ENCODE peak calls at places on chromosomes 12 and 14, in five cellular contexts. O is esophagus squamous epithelium, I is adrenal gland, B is A549, D is Peyer's patch. C is an unnamed sample.
A peak's percentile ranks its signal among the peaks of the same experiment; 100 is the strongest.

GRCh38 chr12:76555797-76556196 is 3.8 kb downstream of the OSBPL8 start:
- DNase-seq in O (no peak), I (no peak), B (no peak), D (no peak), C (no peak)

GRCh38 chr12:112422531-112422930 is 3.8 kb downstream of the PTPN11 start:
- DNase-seq in O (no peak), I (no peak), B (no peak), D (no peak), C (no peak)

GRCh38 chr12:109496306-109496705 is 18.9 kb downstream of the UBE3B start:
- DNase-seq in O (no peak), I (no peak), B (no peak), D (no peak), C (no peak)

GRCh38 chr14:71426001-71426400 is 506.2 kb upstream of the RGS6 start:
- DNase-seq in O (no peak), I (no peak), B (no peak), D (no peak), C (no peak)

GRCh38 chr12:8687846-8688601 is 9.8 kb upstream of the RIMKLB start:
- DNase-seq in O (no peak), I (peak; percentile 65), B (peak; percentile 76), D (no peak), C (no peak)

GRCh38 chr14:69726761-69727511 is 40.0 kb upstream of the SRSF5 start:
- DNase-seq in O (peak; percentile 27), I (peak; percentile 87), B (peak; percentile 59), D (peak; percentile 91), C (peak; percentile 82)

GRCh38 chr12:15469342-15469741 is 147.0 kb downstream of the PTPRO start:
- DNase-seq in O (no peak), I (no peak), B (no peak), D (no peak), C (no peak)

GRCh38 chr14:61524211-61524806 is 171.0 kb upstream of the HIF1A start:
- DNase-seq in O (no peak), I (no peak), B (peak; percentile 77), D (no peak), C (no peak)

GRCh38 chr12:990308-990648 is 745 bp upstream of the ERC1 start:
- DNase-seq in O (no peak), I (peak; percentile 71), B (no peak), D (peak; percentile 75), C (no peak)

GRCh38 chr12:68959457-68960161 is 26.6 kb upstream of the CPM start:
- DNase-seq in O (no peak), I (no peak), B (no peak), D (no peak), C (no peak)

GRCh38 chr14:30564868-30565248 is 5.9 kb downstream of the G2E3 start:
- DNase-seq in O (no peak), I (no peak), B (no peak), D (no peak), C (no peak)

GRCh38 chr14:100881211-100882025 is 22.1 kb downstream of the RTL1 start:
- DNase-seq in O (no peak), I (no peak), B (no peak), D (no peak), C (no peak)

GRCh38 chr12:119770146-119770545 is 102.2 kb downstream of the PRKAB1 start:
- DNase-seq in O (no peak), I (no peak), B (no peak), D (no peak), C (no peak)

GRCh38 chr12:40946612-40947194 is 241.4 kb upstream of the PDZRN4 start:
- DNase-seq in O (no peak), I (no peak), B (peak; percentile 51), D (no peak), C (no peak)

GRCh38 chr12:67002711-67003110 is 266.4 kb upstream of the CAND1 start:
- DNase-seq in O (no peak), I (no peak), B (peak; percentile 38), D (no peak), C (no peak)

GRCh38 chr14:49880267-49881064 is 12.4 kb upstream of the ARF6 start:
- DNase-seq in O (no peak), I (peak; percentile 11), B (no peak), D (no peak), C (no peak)

GRCh38 chr12:89525002-89525823 is 617 bp upstream of the GALNT4 start:
- DNase-seq in O (no peak), I (peak; percentile 53), B (peak; percentile 50), D (peak; percentile 80), C (peak; percentile 25)

GRCh38 chr14:104142136-104143041 is 4.0 kb downstream of the KIF26A start:
- DNase-seq in O (no peak), I (peak; percentile 9), B (no peak), D (peak; percentile 22), C (no peak)

GRCh38 chr14:99268776-99269510 is 3.1 kb downstream of the BCL11B start:
- DNase-seq in O (no peak), I (no peak), B (no peak), D (peak; percentile 50), C (no peak)

GRCh38 chr12:75571204-75571603 is 59.8 kb upstream of the KRR1 start:
- DNase-seq in O (no peak), I (no peak), B (no peak), D (no peak), C (no peak)

GRCh38 chr12:113903381-113903863 is 62.7 kb downstream of the RBM19 start:
- DNase-seq in O (no peak), I (no peak), B (no peak), D (no peak), C (no peak)

GRCh38 chr14:93759781-93760307 is 28.4 kb downstream of the PRIMA1 start:
- DNase-seq in O (no peak), I (no peak), B (no peak), D (no peak), C (no peak)

DNA sequence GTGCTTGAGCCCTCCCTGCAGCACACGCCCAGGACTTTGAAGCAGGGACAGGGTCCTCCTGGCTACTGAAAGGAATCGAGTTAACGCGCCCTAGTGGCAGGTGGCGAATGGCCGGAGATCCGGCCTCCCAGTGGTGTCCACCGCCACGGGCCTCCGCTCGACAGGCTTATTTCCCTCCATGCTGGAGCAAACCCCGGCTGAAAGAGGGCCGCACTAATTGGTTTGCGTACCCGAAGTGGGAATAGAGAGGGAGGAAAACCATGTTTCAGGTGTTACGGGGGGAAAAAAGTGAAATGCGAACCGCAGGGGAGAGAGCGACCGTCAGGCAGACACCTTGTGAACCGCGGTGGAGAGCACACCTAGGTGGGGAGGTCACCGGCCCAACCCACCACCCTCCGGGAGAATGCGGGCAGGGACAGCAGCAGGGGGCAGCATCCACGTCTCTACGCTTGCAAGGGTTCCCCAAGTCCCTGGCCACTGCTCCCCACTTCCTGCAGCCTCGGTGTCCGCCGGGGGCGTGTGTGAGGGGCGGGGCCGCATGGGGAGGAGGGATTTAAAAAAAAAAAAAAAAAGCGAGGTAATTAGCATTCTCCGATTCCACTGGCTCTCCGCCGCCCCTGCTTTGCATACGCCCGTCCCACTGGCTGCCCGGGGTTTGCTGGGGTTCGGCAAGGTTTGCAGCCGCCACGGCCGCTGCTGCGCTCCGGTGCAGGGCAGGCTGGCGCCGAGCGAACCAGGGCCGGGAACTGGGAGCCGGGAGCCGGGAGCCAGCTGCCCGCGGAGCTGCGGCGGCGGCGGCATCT is 224.6 kb upstream of the CRY1 start:
- DNase-seq in O (peak; percentile 8), I (peak; percentile 75), B (peak; percentile 91), D (peak; percentile 91), C (peak; percentile 32)
- TF ChIP-seq POLR2A in O (peak; percentile 65), I (peak; percentile 31), B (peak; percentile 86), D (peak; percentile 33), C (no peak)

GRCh38 chr12:131844140-131844539 is 15.9 kb downstream of the MMP17 start:
- DNase-seq in O (no peak), I (no peak), B (no peak), D (no peak), C (no peak)
- TF ChIP-seq POLR2A in O (no peak), I (no peak), B (no peak), D (no peak), C (no peak)

GRCh38 chr12:27970391-27970980 is 2.0 kb downstream of the PTHLH start:
- DNase-seq in O (no peak), I (no peak), B (peak; percentile 50), D (peak; percentile 50), C (peak; percentile 34)

GRCh38 chr12:27970981-27971489 is 1.5 kb downstream of the PTHLH start:
- DNase-seq in O (no peak), I (no peak), B (no peak), D (no peak), C (no peak)

GRCh38 chr12:27971606-27972005 is 927 bp downstream of the PTHLH start:
- DNase-seq in O (no peak), I (no peak), B (no peak), D (no peak), C (no peak)

GRCh38 chr12:27969011-27969900 is 3.3 kb downstream of the PTHLH start:
- DNase-seq in O (no peak), I (no peak), B (peak; percentile 69), D (no peak), C (no peak)

DNA sequence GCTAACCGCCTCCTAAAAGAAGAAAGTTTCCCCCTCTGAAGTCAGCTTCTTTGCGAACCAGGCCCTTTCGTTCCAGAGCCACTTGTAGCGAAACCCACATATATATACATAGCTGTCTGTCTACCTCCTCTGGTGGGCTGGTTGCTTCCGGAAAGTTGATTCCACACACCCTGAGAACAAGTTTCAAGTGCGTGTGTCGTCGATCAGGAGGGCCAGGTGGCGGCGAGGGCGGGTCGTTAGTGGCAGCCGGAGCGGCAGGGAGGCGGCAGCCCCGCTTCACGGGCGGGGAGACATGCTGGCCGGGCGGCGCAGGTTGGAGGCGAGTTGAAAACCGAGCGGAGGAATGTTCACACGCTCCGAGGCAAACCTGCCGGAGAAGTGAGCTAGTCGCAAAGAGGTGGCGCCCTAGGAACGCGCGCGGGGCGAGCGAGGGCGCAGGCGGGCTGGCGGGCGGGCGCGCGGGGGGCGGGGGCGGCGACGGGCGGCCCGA is 2.6 kb downstream of the PTHLH start:
- DNase-seq in O (no peak), I (no peak), B (peak; percentile 90), D (peak; percentile 61), C (peak; percentile 60)
- TF ChIP-seq POLR2A in O (peak; percentile 33), I (no peak), B (peak; percentile 41), D (no peak), C (no peak)

GRCh38 chr12:21839776-21840175 is 65.3 kb upstream of the KCNJ8 start:
- DNase-seq in O (no peak), I (no peak), B (no peak), D (no peak), C (no peak)
- TF ChIP-seq POLR2A in O (no peak), I (no peak), B (no peak), D (no peak), C (no peak)

DNA sequence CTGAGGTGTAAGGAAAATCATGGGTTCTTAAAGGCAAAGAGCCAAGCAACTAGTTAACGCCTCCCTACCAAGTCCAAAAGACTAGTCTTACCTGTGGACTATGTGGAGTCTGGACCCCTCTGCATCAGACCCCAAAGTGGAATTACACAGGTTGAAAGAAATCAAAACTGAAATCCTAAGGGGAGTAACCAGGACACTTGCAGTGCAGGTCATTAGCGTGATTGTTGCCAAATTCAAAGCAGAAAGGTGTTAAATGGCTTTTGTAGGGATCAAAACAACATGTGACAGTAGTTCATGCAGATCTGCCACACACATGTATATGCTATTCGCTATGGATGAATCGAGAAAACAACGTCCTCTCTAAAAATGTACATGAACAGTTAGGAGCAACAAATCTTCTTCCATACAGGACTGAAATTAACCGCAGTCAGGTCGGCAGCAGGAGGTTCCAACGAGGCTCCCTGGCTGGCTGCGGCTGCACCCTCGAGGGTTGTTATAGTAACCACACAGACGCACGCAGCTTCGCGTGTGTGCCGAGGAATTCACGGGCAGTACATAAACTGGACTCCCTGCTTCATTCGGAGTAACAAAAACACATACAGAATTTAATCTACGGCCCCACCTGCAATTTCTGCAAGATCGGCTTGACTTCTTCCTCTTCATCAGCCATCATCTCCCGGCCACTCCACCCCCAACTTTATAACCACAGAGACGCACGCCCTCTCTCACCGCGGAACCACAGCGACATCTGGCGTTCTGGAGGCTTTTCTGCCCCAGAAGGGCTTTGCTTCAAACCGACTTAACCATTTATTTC is at the start of gene TTC5:
- DNase-seq in O (peak; percentile 33), I (peak; percentile 84), B (peak; percentile 92), D (peak; percentile 88), C (peak; percentile 63)
- TF ChIP-seq POLR2A in O (no peak), I (no peak), B (peak; percentile 49), D (no peak), C (peak; percentile 69)